ENCODE peak calls at places on chromosomes 12 and 14, in four cellular contexts. One of them, this sample, is unnamed.

GRCh38 chr12:15638231-15638630 is 151.0 kb downstream of the EPS8 start:
- DNase-seq in T-helper 9 cell: no peak
- DNase-seq in GM03348: no peak
- DNase-seq in effector memory CD8-positive, alpha-beta T cell: no peak
- DNase-seq in this sample: no peak

GRCh38 chr14:38040411-38040810 is 167.3 kb upstream of the SSTR1 start:
- DNase-seq in T-helper 9 cell: no peak
- DNase-seq in GM03348: no peak
- DNase-seq in effector memory CD8-positive, alpha-beta T cell: no peak
- DNase-seq in this sample: no peak

GRCh38 chr12:62893276-62893675 is 41.7 kb downstream of the PPM1H start:
- DNase-seq in T-helper 9 cell: no peak
- DNase-seq in GM03348: no peak
- DNase-seq in effector memory CD8-positive, alpha-beta T cell: no peak
- DNase-seq in this sample: no peak

GRCh38 chr14:106841701-106842100 is 1315.3 kb downstream of the TMEM121 start:
- DNase-seq in T-helper 9 cell: no peak
- DNase-seq in GM03348: no peak
- DNase-seq in effector memory CD8-positive, alpha-beta T cell: no peak
- DNase-seq in this sample: no peak

GRCh38 chr14:101600336-101600890 is 39.1 kb downstream of the DIO3 start:
- DNase-seq in T-helper 9 cell: no peak
- DNase-seq in GM03348: no peak
- DNase-seq in effector memory CD8-positive, alpha-beta T cell: no peak
- DNase-seq in this sample: no peak

GRCh38 chr14:76109087-76109880 is 42.4 kb upstream of the GPATCH2L start:
- DNase-seq in T-helper 9 cell: no peak
- DNase-seq in GM03348: peak; percentile 44
- DNase-seq in effector memory CD8-positive, alpha-beta T cell: no peak
- DNase-seq in this sample: no peak

GRCh38 chr12:20731274-20731673 is 36.1 kb downstream of the SLCO1C1 start:
- DNase-seq in T-helper 9 cell: no peak
- DNase-seq in GM03348: no peak
- DNase-seq in effector memory CD8-positive, alpha-beta T cell: no peak
- DNase-seq in this sample: no peak

GRCh38 chr12:114744696-114745095 is 60.7 kb upstream of the TBX3 start:
- DNase-seq in T-helper 9 cell: no peak
- DNase-seq in GM03348: peak; percentile 50
- DNase-seq in effector memory CD8-positive, alpha-beta T cell: no peak
- DNase-seq in this sample: no peak

GRCh38 chr12:52300796-52301691 is 9.7 kb upstream of the KRT81 start:
- DNase-seq in T-helper 9 cell: no peak
- DNase-seq in GM03348: no peak
- DNase-seq in effector memory CD8-positive, alpha-beta T cell: no peak
- DNase-seq in this sample: no peak

GRCh38 chr12:109902866-109903265 is 2.8 kb downstream of the TCHP start:
- DNase-seq in T-helper 9 cell: no peak
- DNase-seq in GM03348: no peak
- DNase-seq in effector memory CD8-positive, alpha-beta T cell: no peak
- DNase-seq in this sample: no peak